ENCODE peak calls at places on chromosomes 16 and 17, in eight cellular contexts. K is testis; S is hepatocyte; D is PC-3; T is left ventricle myocardium inferior; G is CD4-positive, CD25-positive, alpha-beta regulatory T cell; N is endothelial cell of umbilical vein; P is IMR-90. O is an unnamed sample.

GRCh38 chr16:86928517-86929148 is 350.3 kb downstream of the FOXL1 start:
- DNase-seq in P (no peak), K (no peak), S (no peak), G (no peak), N (no peak), D (no peak), T (no peak), O (no peak)

GRCh38 chr17:3946711-3947235 is 17.5 kb downstream of the ATP2A3 start:
- DNase-seq in G (no peak), P (no peak), K (no peak), D (peak), S (no peak), N (no peak), T (no peak), O (no peak)

GRCh38 chr16:22402191-22402590 is 27.8 kb upstream of the CDR2 start:
- DNase-seq in P (peak), S (no peak), D (peak), T (no peak), N (peak), G (no peak), K (no peak), O (no peak)

GRCh38 chr17:81662002-81662401 is 4.4 kb downstream of the OXLD1 start:
- DNase-seq in P (no peak), G (no peak), K (no peak), S (no peak), T (no peak), N (no peak), D (no peak), O (no peak)

GRCh38 chr16:67967183-67967955 is 1.1 kb downstream of the SLC12A4 start:
- DNase-seq in K (no peak), N (peak), P (no peak), G (no peak), D (peak), S (no peak), T (no peak), O (no peak)

GRCh38 chr17:78414178-78415162 is 36.0 kb downstream of the PGS1 start:
- DNase-seq in D (no peak), G (peak), N (no peak), K (no peak), P (no peak), T (no peak), S (no peak), O (no peak)

GRCh38 chr16:82384017-82384416 is 214.0 kb upstream of the MPHOSPH6 start:
- DNase-seq in P (no peak), N (no peak), D (no peak), G (no peak), S (no peak), K (no peak), T (no peak), O (no peak)

GRCh38 chr16:28623172-28623711 is 13.4 kb upstream of the SULT1A1 start:
- DNase-seq in G (peak), K (peak), D (peak), P (no peak), T (peak), S (no peak), N (peak), O (peak)

GRCh38 chr17:20028436-20028835 is 19.3 kb downstream of the SPECC1 start:
- DNase-seq in T (no peak), P (no peak), N (no peak), D (peak), G (no peak), S (no peak), K (no peak), O (no peak)

GRCh38 chr16:785563-786535 is 2.3 kb downstream of the RPUSD1 start:
- DNase-seq in P (peak), G (peak), D (peak), N (peak), T (peak), K (peak), S (peak), O (peak)

GRCh38 chr16:87926246-87927194 is 9.8 kb downstream of the CA5A start:
- DNase-seq in P (no peak), D (no peak), N (no peak), S (no peak), K (no peak), T (no peak), G (no peak), O (peak)

GRCh38 chr17:73138541-73139138 is 26.2 kb upstream of the SSTR2 start:
- DNase-seq in D (no peak), P (no peak), K (no peak), T (no peak), G (no peak), S (no peak), N (no peak), O (no peak)

GRCh38 chr17:60151355-60151754 is 1.6 kb downstream of the CA4 start:
- DNase-seq in G (no peak), D (no peak), P (no peak), S (no peak), K (no peak), T (no peak), N (no peak), O (peak)

GRCh38 chr17:74737299-74738050 is 419 bp downstream of the RAB37 start:
- DNase-seq in P (no peak), N (no peak), T (no peak), G (peak), S (peak), K (no peak), D (peak), O (no peak)

GRCh38 chr16:66508261-66508913 is 41.5 kb downstream of the TK2 start:
- DNase-seq in N (peak), S (no peak), P (no peak), G (no peak), D (peak), K (no peak), T (no peak), O (no peak)

GRCh38 chr16:80932725-80933124 is 74.0 kb downstream of the CMC2 start:
- DNase-seq in D (peak), K (peak), S (no peak), T (peak), N (peak), G (no peak), P (peak), O (peak)

GRCh38 chr17:1931759-1932579 is 93.2 kb downstream of the RTN4RL1 start:
- DNase-seq in K (peak), S (peak), D (peak), P (peak), G (no peak), T (peak), N (no peak), O (no peak)

GRCh38 chr16:27795992-27796614 is 246.2 kb downstream of the KATNIP start:
- DNase-seq in N (peak), K (peak), S (peak), G (no peak), T (peak), D (peak), P (peak), O (peak)

GRCh38 chr17:78558181-78558850 is 18.9 kb downstream of the DNAH17 start:
- DNase-seq in P (no peak), G (no peak), K (no peak), S (no peak), T (no peak), N (no peak), D (no peak), O (no peak)

GRCh38 chr16:24610421-24610765 is 71.0 kb downstream of the RBBP6 start:
- DNase-seq in G (no peak), N (peak), P (peak), S (peak), D (peak), K (peak), T (peak), O (no peak)

GRCh38 chr16:86165479-86165878 is 266.5 kb downstream of the IRF8 start:
- DNase-seq in P (no peak), K (no peak), G (no peak), N (no peak), D (no peak), S (no peak), T (no peak), O (no peak)

GRCh38 chr17:142102-142661 is 4.8 kb downstream of the SCGB1C2 start:
- DNase-seq in N (peak), P (peak), G (no peak), K (peak), D (peak), S (no peak), T (no peak), O (peak)

GRCh38 chr16:86597126-86597879 is 19.0 kb downstream of the FOXL1 start:
- DNase-seq in S (no peak), K (no peak), P (no peak), G (no peak), D (no peak), N (no peak), T (no peak), O (no peak)

GRCh38 chr17:68320311-68320865 is 29.1 kb downstream of the ARSG start:
- DNase-seq in T (no peak), N (no peak), P (no peak), K (no peak), S (no peak), G (no peak), D (no peak), O (no peak)

GRCh38 chr16:23362460-23363317 is 60.6 kb downstream of the SCNN1B start:
- DNase-seq in G (no peak), T (no peak), K (peak), P (no peak), D (peak), S (peak), N (peak), O (peak)

GRCh38 chr17:27990100-27990499 is 52.4 kb upstream of the NLK start:
- DNase-seq in N (no peak), S (no peak), D (no peak), P (no peak), T (no peak), G (no peak), K (no peak), O (no peak)

GRCh38 chr16:57252148-57252721 is 7.2 kb downstream of the ARL2BP start:
- DNase-seq in S (peak), G (no peak), K (no peak), D (no peak), N (no peak), P (no peak), T (no peak), O (peak)

GRCh38 chr17:2876467-2876866 is 80.2 kb downstream of the RAP1GAP2 start:
- DNase-seq in G (no peak), N (no peak), T (no peak), K (no peak), D (no peak), S (no peak), P (no peak), O (no peak)

GRCh38 chr16:23706439-23706838 is 6.6 kb downstream of the ERN2 start:
- DNase-seq in P (no peak), S (no peak), N (no peak), G (no peak), T (no peak), D (no peak), K (no peak), O (no peak)

GRCh38 chr16:3012828-3013420 is at the start of gene CLDN9:
- DNase-seq in S (peak), D (peak), N (no peak), P (no peak), T (no peak), G (no peak), K (no peak), O (no peak)

GRCh38 chr16:12392585-12393089 is 411.1 kb downstream of the CPPED1 start:
- DNase-seq in N (no peak), T (no peak), K (peak), G (no peak), D (no peak), S (no peak), P (no peak), O (no peak)

DNA sequence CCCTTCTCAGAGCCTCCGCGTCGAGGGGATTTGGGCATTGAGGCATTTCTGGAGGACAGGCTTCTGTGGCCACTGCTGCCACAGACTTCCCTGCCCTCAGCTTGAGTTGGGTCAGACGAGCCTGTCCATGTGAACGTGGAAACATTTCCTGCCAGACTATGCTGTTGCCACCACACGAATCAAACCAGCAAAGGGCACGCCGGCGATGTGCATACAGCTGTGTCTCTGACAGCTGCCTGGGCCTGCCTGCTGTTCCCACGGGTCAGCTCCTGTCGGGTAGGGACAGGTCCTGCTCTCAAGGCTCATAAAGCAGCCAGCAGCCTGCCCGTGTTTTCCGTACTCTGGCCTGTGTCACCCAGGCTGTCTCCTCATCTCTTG is 100.3 kb downstream of the RAB11FIP4 start:
- DNase-seq in T (no peak), N (no peak), K (no peak), P (no peak), G (no peak), D (no peak), S (no peak), O (no peak)
- H3K27ac ChIP-seq in T (peak), N (no peak), K (no peak), P (no peak), G (peak), D (no peak), S (no peak), O (no peak)

GRCh38 chr17:57679356-57679755 is 65.7 kb downstream of the CCDC182 start:
- DNase-seq in K (no peak), D (no peak), P (no peak), T (no peak), G (no peak), S (no peak), N (no peak), O (no peak)

GRCh38 chr17:57678393-57678792 is 66.7 kb downstream of the CCDC182 start:
- DNase-seq in T (no peak), S (no peak), G (no peak), P (no peak), N (no peak), D (no peak), K (no peak), O (no peak)

GRCh38 chr17:57676543-57676942 is 68.6 kb downstream of the CCDC182 start:
- DNase-seq in P (no peak), G (no peak), N (no peak), T (no peak), K (no peak), S (no peak), D (no peak), O (no peak)

GRCh38 chr17:57677301-57677700 is 67.8 kb downstream of the CCDC182 start:
- DNase-seq in S (no peak), G (no peak), D (no peak), N (no peak), T (no peak), P (no peak), K (no peak), O (no peak)

GRCh38 chr17:57677858-57678257 is 67.2 kb downstream of the CCDC182 start:
- DNase-seq in G (no peak), K (no peak), T (no peak), N (no peak), S (no peak), P (no peak), D (no peak), O (no peak)
- H3K4me3 ChIP-seq in G (no peak), K (no peak), T (no peak), N (no peak), S (no peak), P (no peak), D (no peak), O (no peak)

GRCh38 chr17:32383926-32384434 is 34.0 kb downstream of the ZNF207 start:
- DNase-seq in S (no peak), D (no peak), T (no peak), K (no peak), G (no peak), N (no peak), P (no peak), O (no peak)
- H3K27ac ChIP-seq in S (no peak), D (no peak), T (no peak), K (no peak), G (no peak), N (no peak), P (no peak), O (no peak)

GRCh38 chr16:88940196-88941050 is 36.6 kb downstream of the CBFA2T3 start:
- DNase-seq in T (no peak), P (no peak), N (no peak), G (no peak), K (no peak), D (no peak), S (no peak), O (no peak)
- H3K4me3 ChIP-seq in T (peak), P (no peak), N (no peak), G (no peak), K (peak), D (no peak), S (peak), O (peak)

GRCh38 chr17:47707884-47708283 is 13.9 kb downstream of the TBKBP1 start:
- DNase-seq in T (no peak), N (no peak), G (no peak), P (no peak), D (no peak), K (no peak), S (no peak), O (no peak)
- H3K27ac ChIP-seq in T (peak), N (no peak), G (no peak), P (no peak), D (no peak), K (no peak), S (no peak), O (no peak)

GRCh38 chr17:21174186-21174585 is 39.8 kb downstream of the TMEM11 start:
- DNase-seq in T (no peak), G (no peak), N (peak), S (no peak), K (peak), P (no peak), D (no peak), O (no peak)

GRCh38 chr17:21170829-21171228 is 43.1 kb downstream of the TMEM11 start:
- DNase-seq in S (no peak), N (no peak), K (peak), D (no peak), G (no peak), T (no peak), P (no peak), O (no peak)

GRCh38 chr17:21171309-21171922 is 42.5 kb downstream of the TMEM11 start:
- DNase-seq in P (no peak), T (no peak), K (no peak), G (no peak), N (no peak), D (no peak), S (no peak), O (no peak)

GRCh38 chr17:21173543-21173942 is 40.4 kb downstream of the TMEM11 start:
- DNase-seq in K (peak), T (no peak), S (no peak), P (no peak), D (no peak), N (no peak), G (no peak), O (no peak)

GRCh38 chr17:21171970-21172510 is 41.9 kb downstream of the TMEM11 start:
- DNase-seq in D (no peak), P (no peak), T (no peak), K (no peak), G (no peak), S (no peak), N (no peak), O (no peak)
- H3K4me3 ChIP-seq in D (no peak), P (no peak), T (no peak), K (no peak), G (no peak), S (no peak), N (no peak), O (no peak)

GRCh38 chr17:50392621-50393020 is 4.7 kb downstream of the LRRC59 start:
- DNase-seq in T (no peak), S (no peak), G (no peak), K (no peak), N (no peak), P (no peak), D (no peak), O (no peak)

GRCh38 chr17:50396261-50397110 is 837 bp downstream of the LRRC59 start:
- DNase-seq in K (peak), D (peak), P (peak), N (peak), S (peak), T (no peak), G (no peak), O (peak)

GRCh38 chr17:50394711-50395110 is 2.6 kb downstream of the LRRC59 start:
- DNase-seq in S (no peak), D (peak), P (no peak), T (no peak), G (no peak), K (no peak), N (no peak), O (no peak)

GRCh38 chr17:50397111-50397918 is at the start of gene LRRC59:
- DNase-seq in G (peak), P (peak), D (peak), S (peak), N (peak), K (peak), T (peak), O (peak)

DNA sequence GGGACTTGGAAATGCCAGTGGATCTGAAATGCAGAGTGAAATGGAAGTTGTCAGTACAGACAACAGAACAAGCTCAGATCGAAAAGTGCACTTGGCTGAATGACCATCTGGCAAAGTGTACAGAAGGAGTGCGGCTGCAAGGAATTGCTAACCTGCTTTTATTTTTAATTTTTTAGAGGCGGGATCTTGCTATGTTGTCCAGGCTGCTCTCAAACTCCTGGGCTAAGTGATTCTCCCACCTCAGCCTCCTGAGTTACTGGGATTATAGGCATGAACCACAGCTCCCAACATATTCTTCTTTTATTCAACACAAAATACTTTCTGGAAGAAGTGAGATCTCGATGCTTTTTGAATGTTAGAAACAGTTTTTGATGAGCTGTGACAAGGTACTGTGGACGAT is 3.6 kb downstream of the LRRC59 start:
- DNase-seq in P (no peak), T (no peak), K (no peak), G (no peak), N (no peak), D (no peak), S (no peak), O (no peak)
- H3K27ac ChIP-seq in P (no peak), T (no peak), K (no peak), G (no peak), N (no peak), D (no peak), S (no peak), O (no peak)

GRCh38 chr17:57249520-57249919 is 6.8 kb upstream of the MSI2 start:
- DNase-seq in K (no peak), N (no peak), G (no peak), T (no peak), S (no peak), D (no peak), P (no peak), O (no peak)
- H3K4me3 ChIP-seq in K (no peak), N (no peak), G (no peak), T (no peak), S (no peak), D (no peak), P (no peak), O (no peak)

O was measured in lower lobe of right lung.